ENCODE peak calls at places on chromosomes 12 and 14, in five cellular contexts. U is mammary epithelial cell, S is left kidney, R is GM12865, M is H7. L is an unnamed sample.

GRCh38 chr12:113413488-113413939 is 8.7 kb upstream of the SDSL start:
- DNase-seq in R (no peak), U (no peak), S (no peak), M (no peak), L (no peak)

GRCh38 chr12:11576104-11576503 is 73.4 kb upstream of the ETV6 start:
- DNase-seq in M (no peak), U (peak), S (no peak), R (peak), L (no peak)

GRCh38 chr12:80494836-80495235 is 50.8 kb downstream of the PTPRQ start:
- DNase-seq in M (no peak), R (no peak), S (peak), U (no peak), L (no peak)

GRCh38 chr12:48814313-48815280 is 3.7 kb upstream of the CACNB3 start:
- DNase-seq in M (peak), R (peak), U (peak), S (peak), L (peak)

GRCh38 chr14:29301571-29301970 is 535.0 kb downstream of the FOXG1 start:
- DNase-seq in M (no peak), R (no peak), S (no peak), U (no peak), L (no peak)

GRCh38 chr12:108399514-108399913 is 60.4 kb upstream of the CMKLR1 start:
- DNase-seq in U (no peak), S (no peak), R (no peak), M (no peak), L (no peak)

GRCh38 chr12:132834181-132834711 is 5.6 kb upstream of the GOLGA3 start:
- DNase-seq in S (no peak), U (no peak), M (no peak), R (peak), L (no peak)

GRCh38 chr14:58152569-58152857 is 500 bp upstream of the ARMH4 start:
- DNase-seq in S (no peak), R (no peak), M (no peak), U (no peak), L (no peak)

GRCh38 chr14:69553221-69553620 is 21.4 kb downstream of the CCDC177 start:
- DNase-seq in U (peak), S (no peak), R (no peak), M (no peak), L (no peak)

GRCh38 chr12:116406529-116406928 is 129.0 kb upstream of the MED13L start:
- DNase-seq in M (peak), R (peak), U (peak), S (peak), L (peak)

GRCh38 chr12:91210144-91210543 is 27.5 kb upstream of the DCN start:
- DNase-seq in R (no peak), M (no peak), S (no peak), U (no peak), L (no peak)

L was measured in NCI-H2107.